ENCODE peak calls at places on chromosomes 5 and 9, in four cellular contexts. S, G, V and Z are unnamed samples.

GRCh38 chr5:69238760-69239251 is 4.1 kb downstream of the CDK7 start:
- DNase-seq in S (no peak), G (no peak), V (no peak), Z (no peak)

GRCh38 chr9:15349892-15350761 is 43.1 kb upstream of the TTC39B start:
- DNase-seq in S (peak; percentile 47), G (no peak), V (peak; percentile 19), Z (no peak)

GRCh38 chr5:95941756-95942155 is 19.9 kb downstream of the ELL2 start:
- DNase-seq in S (no peak), G (no peak), V (no peak), Z (no peak)

GRCh38 chr9:90969021-90969675 is 167.5 kb downstream of the SYK start:
- DNase-seq in S (no peak), G (no peak), V (no peak), Z (no peak)

GRCh38 chr9:110579763-110580255 is 268 bp upstream of the SVEP1 start:
- DNase-seq in S (no peak), G (peak; percentile 50), V (no peak), Z (no peak)

GRCh38 chr9:134942011-134942410 is 24.3 kb upstream of the FCN1 start:
- DNase-seq in S (no peak), G (no peak), V (no peak), Z (no peak)

GRCh38 chr5:672329-673139 is 20.6 kb downstream of the TPPP start:
- DNase-seq in S (peak; percentile 85), G (peak; percentile 78), V (peak; percentile 79), Z (no peak)

GRCh38 chr5:891837-892389 is 688 bp downstream of the BRD9 start:
- DNase-seq in S (peak; percentile 49), G (no peak), V (peak; percentile 36), Z (no peak)

GRCh38 chr9:92206490-92206889 is 87.0 kb downstream of the IARS1 start:
- DNase-seq in S (no peak), G (no peak), V (no peak), Z (no peak)

GRCh38 chr5:80701597-80701996 is 46.8 kb upstream of the DHFR start:
- DNase-seq in S (no peak), G (no peak), V (no peak), Z (no peak)

GRCh38 chr5:80704221-80704620 is 49.4 kb upstream of the DHFR start:
- DNase-seq in S (no peak), G (no peak), V (no peak), Z (no peak)

GRCh38 chr5:80705216-80705769 is 50.5 kb upstream of the DHFR start:
- DNase-seq in S (no peak), G (no peak), V (no peak), Z (no peak)

GRCh38 chr5:80703747-80704146 is 49.0 kb upstream of the DHFR start:
- DNase-seq in S (no peak), G (no peak), V (no peak), Z (no peak)

GRCh38 chr5:80703291-80703690 is 48.5 kb upstream of the DHFR start:
- DNase-seq in S (no peak), G (no peak), V (no peak), Z (no peak)
- H3K27ac ChIP-seq in S (no peak overlapping the region), G (no peak overlapping the region), V (no peak overlapping the region), Z (no peak overlapping the region)

GRCh38 chr9:87108639-87109038 is 161.3 kb upstream of the GAS1 start:
- DNase-seq in S (no peak), G (no peak), V (no peak), Z (no peak)

GRCh38 chr9:87107072-87107471 is 159.8 kb upstream of the GAS1 start:
- DNase-seq in S (no peak), G (no peak), V (no peak), Z (no peak)

GRCh38 chr9:87111010-87111409 is 163.7 kb upstream of the GAS1 start:
- DNase-seq in S (no peak), G (no peak), V (no peak), Z (no peak)

GRCh38 chr9:87109851-87110250 is 162.5 kb upstream of the GAS1 start:
- DNase-seq in S (no peak), G (no peak), V (no peak), Z (no peak)

DNA sequence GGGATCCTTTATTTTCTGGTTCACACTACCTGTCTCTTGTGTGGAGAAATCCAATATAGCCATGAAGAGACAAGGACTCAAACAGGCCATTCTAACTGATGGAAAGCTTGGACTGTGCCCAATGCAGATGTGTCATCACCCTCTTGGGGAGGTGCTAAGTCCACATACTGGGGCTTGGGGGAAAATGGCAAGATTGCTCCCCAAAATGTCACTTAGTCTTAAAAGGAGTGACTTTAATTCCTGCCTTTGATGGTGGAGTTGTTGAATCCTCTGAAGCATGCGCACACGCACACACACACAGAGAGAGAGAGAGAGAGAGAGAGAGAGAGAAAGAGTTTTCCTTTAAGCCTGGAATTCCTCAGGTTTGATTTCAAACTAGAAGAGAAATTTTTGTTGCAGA is 161.9 kb upstream of the GAS1 start:
- DNase-seq in S (no peak), G (no peak), V (no peak), Z (no peak)
- H3K27ac ChIP-seq in S (peak overlapping the region; percentile 40), G (peak overlapping the region; percentile 62), V (no peak overlapping the region), Z (no peak overlapping the region)

DNA sequence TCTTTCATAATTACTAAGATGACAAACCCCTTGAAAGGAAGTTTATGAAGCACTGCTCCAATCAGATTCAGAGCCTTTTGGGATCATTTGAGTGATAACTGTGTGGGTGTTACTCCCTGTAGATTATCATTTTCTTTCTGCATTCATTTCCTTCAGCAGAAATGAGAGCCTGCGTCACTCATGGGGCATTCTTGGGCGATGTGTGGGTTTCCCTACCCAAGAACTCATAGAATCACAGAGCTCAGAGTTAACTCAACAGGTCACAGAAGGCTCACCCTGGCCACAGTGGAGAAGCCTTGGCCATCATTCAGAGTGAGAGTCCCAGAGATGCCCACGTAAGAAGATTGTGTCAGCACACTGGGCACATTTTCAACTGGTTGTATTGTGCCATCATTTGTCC is 401.9 kb downstream of the TLE4 start:
- DNase-seq in S (no peak), G (no peak), V (no peak), Z (no peak)
- H3K27ac ChIP-seq in S (no peak overlapping the region), G (no peak overlapping the region), V (no peak overlapping the region), Z (no peak overlapping the region)

DNA sequence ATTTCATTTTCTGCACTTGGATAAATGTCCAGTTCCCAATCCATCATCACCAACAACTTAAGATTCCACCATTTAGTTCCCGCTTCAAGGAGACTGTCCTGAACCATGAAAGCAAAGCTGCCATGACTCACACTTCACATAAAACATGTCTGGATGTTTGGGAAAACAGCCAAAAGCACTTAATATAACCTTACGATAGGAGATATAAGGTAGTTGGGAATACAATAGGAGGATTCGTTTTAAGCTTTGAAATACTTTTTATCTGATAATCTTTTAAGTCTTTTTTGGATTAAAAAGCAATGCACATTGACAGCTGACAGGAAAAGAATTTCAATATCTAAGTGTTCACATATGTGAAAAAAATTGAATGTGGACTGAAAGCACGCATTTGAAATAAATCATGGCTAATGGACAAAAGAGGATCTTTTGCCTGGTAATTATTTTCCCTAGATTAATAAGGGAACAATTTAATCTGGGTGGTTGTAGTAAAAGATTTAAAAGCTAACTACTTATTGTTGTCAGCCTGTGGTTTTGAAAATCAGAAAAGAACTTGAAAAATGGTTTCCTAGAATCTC is 17.3 kb upstream of the TGFBI start:
- DNase-seq in S (peak; percentile 48), G (no peak), V (no peak), Z (no peak)
- H3K27ac ChIP-seq in S (no peak overlapping the region), G (peak overlapping the region; percentile 12), V (no peak overlapping the region), Z (no peak overlapping the region)